ENCODE peak calls at places on chromosomes 7 and 10, in six cellular contexts. A is K562; E is CD4-positive, alpha-beta memory T cell; O is fibroblast of lung; J is naive thymus-derived CD4-positive, alpha-beta T cell; V is CD4-positive, CD25-positive, alpha-beta regulatory T cell. Q is an unnamed sample. For H3K4me1 and H3K9me3, the result is how much of the 10 kb centered on the place peaks cover.

GRCh38 chr7:2165239-2165609 is 67.5 kb downstream of the MAD1L1 start:
- DNase-seq in A (peak), E (no peak), O (no peak), J (no peak), V (no peak), Q (peak)

GRCh38 chr10:62614389-62615157 is 189.9 kb upstream of the ADO start:
- DNase-seq in A (no peak), E (no peak), O (peak), J (no peak), V (no peak), Q (peak)

GRCh38 chr10:45279702-45280101 is 35.7 kb downstream of the OR13A1 start:
- DNase-seq in A (no peak), E (no peak), O (no peak), J (no peak), V (no peak), Q (no peak)

GRCh38 chr10:104435822-104436221 is 82.2 kb downstream of the CFAP58 start:
- DNase-seq in A (no peak), E (no peak), O (no peak), J (no peak), V (no peak), Q (no peak)

GRCh38 chr7:2417981-2418481 is 14.6 kb downstream of the CHST12 start:
- DNase-seq in A (no peak), E (peak), O (peak), J (no peak), V (no peak), Q (no peak)

GRCh38 chr7:139691253-139691781 is 86.5 kb downstream of the HIPK2 start:
- DNase-seq in A (no peak), E (no peak), O (peak), J (no peak), V (no peak), Q (no peak)

GRCh38 chr10:70729763-70730357 is 55.3 kb downstream of the TBATA start:
- DNase-seq in A (no peak), E (no peak), O (no peak), J (no peak), V (no peak), Q (no peak)

GRCh38 chr10:96618648-96619047 is 31.8 kb upstream of the TM9SF3 start:
- DNase-seq in A (no peak), E (no peak), O (peak), J (no peak), V (no peak), Q (no peak)

GRCh38 chr7:51878869-51879268 is 562.3 kb upstream of the COBL start:
- DNase-seq in A (no peak), E (no peak), O (no peak), J (no peak), V (no peak), Q (no peak)

GRCh38 chr7:108097703-108098102 is 32.5 kb downstream of the LAMB4 start:
- DNase-seq in A (peak), E (no peak), O (no peak), J (no peak), V (no peak), Q (no peak)

GRCh38 chr7:50121269-50121668 is 28.2 kb upstream of the ZPBP start:
- DNase-seq in A (no peak), E (no peak), O (no peak), J (no peak), V (no peak), Q (no peak)

GRCh38 chr10:6133331-6134098 is 44.7 kb downstream of the RBM17 start:
- DNase-seq in A (no peak), E (no peak), O (peak), J (no peak), V (no peak), Q (no peak)

GRCh38 chr10:98320476-98321202 is 52.6 kb upstream of the LOXL4 start:
- DNase-seq in A (no peak), E (no peak), O (no peak), J (no peak), V (no peak), Q (no peak)

GRCh38 chr7:92092210-92092609 is 42.1 kb downstream of the CYP51A1 start:
- DNase-seq in A (no peak), E (no peak), O (no peak), J (no peak), V (no peak), Q (no peak)

GRCh38 chr7:39184387-39184786 is 206.7 kb downstream of the POU6F2 start:
- DNase-seq in A (peak), E (no peak), O (no peak), J (no peak), V (no peak), Q (no peak)

GRCh38 chr7:104971290-104972071 is 42.5 kb upstream of the KMT2E start:
- DNase-seq in A (no peak), E (no peak), O (peak), J (no peak), V (no peak), Q (no peak)

GRCh38 chr10:18400911-18401260 is 250.5 kb downstream of the NSUN6 start:
- DNase-seq in A (no peak), E (no peak), O (no peak), J (no peak), V (no peak), Q (no peak)

GRCh38 chr10:3766046-3766761 is 18.8 kb downstream of the KLF6 start:
- DNase-seq in A (no peak), E (no peak), O (no peak), J (no peak), V (no peak), Q (peak)

GRCh38 chr7:39951156-39951942 is 1.3 kb downstream of the CDK13 start:
- DNase-seq in A (peak), E (peak), O (peak), J (peak), V (peak), Q (peak)

GRCh38 chr10:32511599-32511998 is 65.7 kb downstream of the CCDC7 start:
- DNase-seq in A (no peak), E (no peak), O (no peak), J (no peak), V (no peak), Q (no peak)

GRCh38 chr10:73874267-73875138 is at the start of gene CAMK2G:
- DNase-seq in A (peak), E (peak), O (peak), J (peak), V (peak), Q (peak)

GRCh38 chr10:69731184-69731583 is 70.5 kb upstream of the COL13A1 start:
- DNase-seq in A (no peak), E (no peak), O (peak), J (no peak), V (no peak), Q (peak)

GRCh38 chr10:75126277-75126676 is 14.8 kb downstream of the SAMD8 start:
- DNase-seq in A (no peak), E (no peak), O (no peak), J (no peak), V (no peak), Q (no peak)

GRCh38 chr10:26334932-26335573 is 103.1 kb upstream of the APBB1IP start:
- DNase-seq in A (peak), E (peak), O (peak), J (peak), V (peak), Q (peak)

GRCh38 chr7:4694653-4695335 is 12.7 kb downstream of the FOXK1 start:
- DNase-seq in A (no peak), E (no peak), O (peak), J (no peak), V (no peak), Q (no peak)
- H3K4me1 ChIP-seq in A (under half), E (half or more), O (under half), J (under half), V (under half), Q (under half)

GRCh38 chr10:103166527-103166926 is 26.5 kb downstream of the NT5C2 start:
- DNase-seq in A (no peak), E (no peak), O (no peak), J (no peak), V (no peak), Q (no peak)

GRCh38 chr10:103175580-103176285 is 17.3 kb downstream of the NT5C2 start:
- DNase-seq in A (no peak), E (no peak), O (no peak), J (no peak), V (no peak), Q (no peak)

GRCh38 chr10:103177123-103177522 is 15.9 kb downstream of the NT5C2 start:
- DNase-seq in A (no peak), E (no peak), O (no peak), J (no peak), V (no peak), Q (no peak)

GRCh38 chr10:103168436-103168835 is 24.6 kb downstream of the NT5C2 start:
- DNase-seq in A (no peak), E (no peak), O (peak), J (no peak), V (no peak), Q (no peak)

GRCh38 chr10:103171278-103171677 is 21.8 kb downstream of the NT5C2 start:
- DNase-seq in A (no peak), E (no peak), O (no peak), J (no peak), V (no peak), Q (no peak)
- H3K4me3 ChIP-seq in A (no peak), E (no peak), O (no peak), J (no peak), V (no peak), Q (no peak)

DNA sequence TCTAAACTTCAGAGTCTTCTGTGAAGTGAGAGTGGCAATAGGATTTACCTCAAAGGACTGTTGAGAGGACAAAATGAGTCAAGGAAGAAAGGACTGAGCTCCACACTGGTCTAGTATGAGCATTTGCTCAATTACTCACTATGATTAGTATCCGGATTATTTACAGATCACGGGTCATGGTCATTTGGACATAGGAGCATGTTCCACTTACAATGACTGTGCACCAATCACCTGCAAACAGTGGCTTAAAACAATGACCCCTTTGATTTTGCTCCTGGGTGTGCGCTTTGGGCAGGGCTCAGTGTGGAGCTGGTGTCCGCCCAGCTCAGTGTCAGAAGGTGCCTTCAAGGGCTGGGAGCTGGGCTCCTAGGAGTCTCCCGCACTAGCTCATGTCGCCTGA is 225.4 kb downstream of the TCERG1L start:
- DNase-seq in A (no peak), E (no peak), O (no peak), J (no peak), V (no peak), Q (no peak)
- H3K9me3 ChIP-seq in A (under half), E (under half), O (under half), J (under half), V (under half), Q (under half)

DNA sequence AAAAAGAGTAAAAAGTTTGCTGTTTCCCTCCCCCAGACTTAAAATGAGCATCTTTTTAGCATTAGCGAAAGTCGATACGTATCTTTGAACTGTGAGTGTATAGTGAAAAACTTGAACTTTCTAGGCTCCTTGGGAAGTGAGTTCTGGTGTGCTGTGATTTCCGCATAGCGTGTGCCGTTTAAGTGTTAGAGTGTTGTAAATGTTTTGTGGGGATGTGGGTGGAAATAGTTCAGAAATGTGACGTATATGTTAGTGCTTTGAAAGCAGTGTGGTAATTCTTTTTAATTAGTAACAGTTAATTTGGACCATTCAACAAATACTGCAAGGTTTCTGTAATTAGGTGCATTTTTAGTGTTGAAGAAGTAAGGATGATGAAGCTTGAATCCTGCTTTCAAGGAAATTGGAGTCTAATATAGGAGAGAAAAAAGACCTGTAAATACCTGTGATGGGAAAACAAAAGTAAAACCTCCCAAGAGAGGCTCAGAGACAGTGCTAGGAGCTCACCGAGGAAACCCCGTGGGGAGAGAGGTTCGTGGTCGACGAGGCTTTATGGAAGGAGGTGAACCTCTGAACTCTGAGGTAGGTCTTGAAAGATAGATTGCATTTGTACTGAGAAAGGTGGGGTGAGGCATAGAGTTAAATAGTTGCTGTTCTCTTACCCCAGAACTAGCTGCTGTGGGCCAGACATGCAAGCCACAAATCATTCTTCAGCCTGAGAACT is 40.8 kb downstream of the RBM33 start:
- DNase-seq in A (peak), E (peak), O (peak), J (no peak), V (no peak), Q (no peak)
- H3K4me1 ChIP-seq in A (under half), E (under half), O (under half), J (under half), V (under half), Q (half or more)

GRCh38 chr7:116355423-116355765 is 144.1 kb upstream of the CAV2 start:
- DNase-seq in A (no peak), E (no peak), O (no peak), J (no peak), V (no peak), Q (no peak)
- H3K4me3 ChIP-seq in A (no peak), E (no peak), O (peak), J (no peak), V (no peak), Q (peak)